ENCODE peak calls at places on chromosomes 1 and 21, in four cellular contexts. I is heart left ventricle, U is testis, Y is transverse colon. J is an unnamed sample. For H3K27me3 and H3K36me3, the result is how much of the 10 kb centered on the place peaks cover.

GRCh38 chr1:235883261-235883927 is 16.7 kb upstream of the LYST start:
- DNase-seq in Y (peak), U (peak), I (peak), J (peak)

GRCh38 chr1:1782399-1783221 is 4.3 kb upstream of the NADK start:
- DNase-seq in I (peak), Y (peak), U (peak), J (peak)

GRCh38 chr1:99424087-99424486 is 159.8 kb downstream of the PLPPR4 start:
- DNase-seq in Y (no peak), I (no peak), U (no peak), J (no peak)

GRCh38 chr1:76587213-76587612 is 280.1 kb upstream of the ST6GALNAC5 start:
- DNase-seq in Y (no peak), U (no peak), I (no peak), J (no peak)

GRCh38 chr1:227777646-227778045 is 37.8 kb upstream of the PRSS38 start:
- DNase-seq in Y (no peak), I (no peak), U (no peak), J (no peak)

GRCh38 chr1:31633117-31633516 is 11.6 kb downstream of the PEF1 start:
- DNase-seq in I (no peak), Y (peak), U (peak), J (no peak)

GRCh38 chr1:183218981-183219621 is 33.0 kb downstream of the LAMC2 start:
- DNase-seq in U (no peak), I (peak), Y (peak), J (no peak)

GRCh38 chr1:84892657-84893618 is at the start of gene LPAR3:
- DNase-seq in U (peak), Y (peak), I (peak), J (no peak)

GRCh38 chr21:25501448-25501847 is 105.8 kb downstream of the MRPL39 start:
- DNase-seq in Y (no peak), U (no peak), I (no peak), J (no peak)

GRCh38 chr1:185489406-185489805 is 172.4 kb upstream of the IVNS1ABP start:
- DNase-seq in U (no peak), I (no peak), Y (no peak), J (no peak)

GRCh38 chr1:21378705-21379494 is 61.0 kb upstream of the NBPF3 start:
- DNase-seq in Y (no peak), I (no peak), U (no peak), J (no peak)

GRCh38 chr1:228493141-228494043 is 6.2 kb downstream of the RNF187 start:
- DNase-seq in Y (no peak), I (no peak), U (no peak), J (no peak)

GRCh38 chr1:193181526-193181925 is 4.9 kb downstream of the B3GALT2 start:
- DNase-seq in U (no peak), Y (no peak), I (no peak), J (no peak)

GRCh38 chr1:228149341-228150020 is at the start of gene GJC2:
- DNase-seq in Y (peak), I (peak), U (no peak), J (peak)

GRCh38 chr1:212456166-212456528 is 23.4 kb downstream of the NENF start:
- DNase-seq in I (no peak), U (peak), Y (no peak), J (peak)

GRCh38 chr1:18324246-18324645 is 156.5 kb upstream of the KLHDC7A start:
- DNase-seq in I (no peak), U (peak), Y (no peak), J (peak)

GRCh38 chr21:28391938-28392337 is 600.7 kb downstream of the LTN1 start:
- DNase-seq in U (no peak), Y (no peak), I (no peak), J (no peak)

GRCh38 chr1:215542301-215542700 is 24.8 kb upstream of the KCTD3 start:
- DNase-seq in I (no peak), U (no peak), Y (no peak), J (no peak)

GRCh38 chr1:65527672-65528071 is 107.2 kb downstream of the LEPR start:
- DNase-seq in I (no peak), Y (no peak), U (peak), J (no peak)

GRCh38 chr1:8406946-8407345 is 89.0 kb downstream of the SLC45A1 start:
- DNase-seq in U (no peak), Y (no peak), I (no peak), J (no peak)

GRCh38 chr1:209685835-209686234 is 10.6 kb downstream of the G0S2 start:
- DNase-seq in I (no peak), Y (no peak), U (no peak), J (no peak)

GRCh38 chr1:15355968-15356621 is 53.6 kb upstream of the EFHD2 start:
- DNase-seq in I (no peak), U (peak), Y (no peak), J (no peak)

GRCh38 chr1:67700220-67700619 is 15.2 kb downstream of the GADD45A start:
- DNase-seq in U (no peak), I (no peak), Y (no peak), J (no peak)

GRCh38 chr1:12600880-12601633 is 17.0 kb downstream of the DHRS3 start:
- DNase-seq in U (no peak), I (no peak), Y (peak), J (no peak)

GRCh38 chr21:45303751-45304150 is 16.1 kb upstream of the POFUT2 start:
- DNase-seq in I (no peak), U (no peak), Y (no peak), J (no peak)

GRCh38 chr1:223711173-223711572 is 1.2 kb upstream of the CAPN2 start:
- DNase-seq in Y (peak), U (no peak), I (no peak), J (no peak)

GRCh38 chr1:235093685-235094592 is 34.7 kb downstream of the TOMM20 start:
- DNase-seq in U (peak), Y (peak), I (peak), J (peak)

GRCh38 chr1:185300152-185300551 is 16.9 kb downstream of the IVNS1ABP start:
- DNase-seq in U (no peak), Y (no peak), I (no peak), J (no peak)

GRCh38 chr1:172993640-172994039 is 57.1 kb downstream of the TNFSF18 start:
- DNase-seq in Y (no peak), U (no peak), I (no peak), J (no peak)

GRCh38 chr21:43997766-43998742 is 14.1 kb upstream of the TRAPPC10 start:
- DNase-seq in I (no peak), Y (no peak), U (no peak), J (no peak)

DNA sequence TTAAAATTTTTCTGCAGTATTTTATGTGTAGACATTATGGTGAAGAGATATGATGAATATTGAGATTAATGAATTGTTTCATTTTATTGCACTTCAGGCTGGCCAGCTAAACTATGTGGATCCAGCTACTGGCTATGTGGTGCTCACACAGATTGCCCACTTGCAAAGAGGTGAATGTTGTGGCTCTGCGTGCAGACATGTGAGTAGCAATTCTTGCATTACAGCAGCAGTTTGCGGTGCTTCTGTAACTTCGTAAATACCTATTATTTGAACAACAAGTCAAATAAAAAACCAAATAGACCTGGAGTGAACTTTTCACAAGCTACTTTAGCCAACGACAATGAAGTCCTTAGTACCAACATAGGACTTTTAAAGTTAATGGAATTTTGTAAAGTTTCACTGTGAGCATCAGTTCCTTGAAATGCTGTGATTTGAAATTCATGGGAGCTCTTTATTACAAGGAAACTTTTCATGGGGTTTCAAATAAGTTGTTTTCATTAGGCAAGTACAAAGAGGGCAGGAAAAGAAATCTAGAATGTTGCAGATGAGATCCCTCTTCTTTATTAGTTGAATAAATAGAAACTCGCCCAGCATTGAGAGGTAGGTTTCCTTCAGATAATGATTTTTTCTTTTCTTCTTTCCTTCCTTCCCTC is 3.4 kb downstream of the C1orf53 start:
- DNase-seq in Y (no peak), I (no peak), U (no peak), J (no peak)
- H3K27me3 ChIP-seq in Y (half or more), I (half or more), U (under half), J (under half)

DNA sequence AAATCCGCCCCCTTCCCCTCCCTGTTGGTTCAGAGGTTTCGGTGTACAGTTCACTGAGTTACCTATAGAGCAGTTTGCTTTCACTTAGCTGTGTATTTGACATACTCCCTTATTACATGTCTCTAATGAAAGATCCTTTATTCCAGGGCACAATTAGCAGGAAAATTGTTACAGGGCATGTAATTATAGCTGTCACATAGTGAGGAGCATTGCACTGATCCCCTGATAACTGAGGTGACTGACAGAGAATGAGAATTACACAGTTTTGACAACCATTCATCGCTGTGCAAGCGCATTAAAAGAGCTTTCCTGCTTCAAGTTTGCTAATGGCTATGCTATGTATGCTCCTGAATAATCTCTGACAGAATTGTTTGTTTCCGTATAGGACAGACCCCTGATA is 26.9 kb downstream of the DAP3 start:
- DNase-seq in I (no peak), U (no peak), Y (no peak), J (no peak)
- H3K36me3 ChIP-seq in I (under half), U (under half), Y (under half), J (under half)

GRCh38 chr1:29707796-29708195 is 471.5 kb downstream of the PTPRU start:
- DNase-seq in U (no peak), I (no peak), Y (no peak), J (no peak)

GRCh38 chr1:29708818-29709710 is 472.7 kb downstream of the PTPRU start:
- DNase-seq in Y (no peak), I (no peak), U (no peak), J (no peak)

GRCh38 chr1:29708381-29708780 is 472.1 kb downstream of the PTPRU start:
- DNase-seq in U (no peak), Y (no peak), I (no peak), J (no peak)

GRCh38 chr1:29711582-29712274 is 475.4 kb downstream of the PTPRU start:
- DNase-seq in I (no peak), U (no peak), Y (no peak), J (no peak)

GRCh38 chr1:29709711-29710169 is 473.4 kb downstream of the PTPRU start:
- DNase-seq in U (no peak), I (no peak), Y (no peak), J (no peak)
- H3K27me3 ChIP-seq in U (under half), I (under half), Y (under half), J (under half)

GRCh38 chr1:39564340-39564739 is 12.2 kb downstream of the PABPC4 start:
- DNase-seq in U (no peak), I (no peak), Y (no peak), J (no peak)

GRCh38 chr1:39562886-39563285 is 13.7 kb downstream of the PABPC4 start:
- DNase-seq in U (no peak), I (no peak), Y (no peak), J (no peak)

GRCh38 chr1:39561321-39561720 is 15.3 kb downstream of the PABPC4 start:
- DNase-seq in U (no peak), I (no peak), Y (no peak), J (no peak)

GRCh38 chr1:39564941-39565340 is 11.6 kb downstream of the PABPC4 start:
- DNase-seq in U (no peak), I (no peak), Y (no peak), J (no peak)

DNA sequence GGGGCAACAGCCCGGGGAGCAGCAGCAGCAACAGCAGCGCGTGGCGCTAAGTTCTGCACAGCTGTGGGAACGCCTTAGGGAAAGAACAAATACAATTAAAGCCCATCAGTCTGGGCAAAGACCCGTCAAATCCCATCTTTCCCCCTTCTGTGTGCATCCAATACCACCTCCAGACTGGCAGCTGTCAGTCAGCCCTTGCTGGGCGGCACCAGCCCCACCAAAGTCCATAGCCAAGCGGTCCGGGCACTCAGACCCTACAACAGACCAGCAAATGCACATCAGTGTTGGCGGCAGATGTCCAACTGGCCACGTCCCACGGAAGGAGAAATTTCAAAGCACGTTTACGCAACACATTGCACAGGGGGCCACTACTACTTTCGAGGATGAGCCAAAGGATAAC is 12.9 kb downstream of the PABPC4 start:
- DNase-seq in Y (no peak), U (no peak), I (no peak), J (no peak)
- H3K36me3 ChIP-seq in Y (half or more), U (under half), I (half or more), J (under half)

GRCh38 chr1:206035027-206035426 is 11.3 kb upstream of the CTSE start:
- DNase-seq in U (no peak), Y (peak), I (no peak), J (no peak)

GRCh38 chr1:206029484-206029883 is 5.8 kb upstream of the CTSE start:
- DNase-seq in Y (no peak), I (no peak), U (peak), J (no peak)

GRCh38 chr1:206036661-206037455 is 13.2 kb upstream of the CTSE start:
- DNase-seq in U (no peak), I (no peak), Y (no peak), J (no peak)

GRCh38 chr1:206030714-206031113 is 7.0 kb upstream of the CTSE start:
- DNase-seq in I (peak), U (peak), Y (peak), J (no peak)

DNA sequence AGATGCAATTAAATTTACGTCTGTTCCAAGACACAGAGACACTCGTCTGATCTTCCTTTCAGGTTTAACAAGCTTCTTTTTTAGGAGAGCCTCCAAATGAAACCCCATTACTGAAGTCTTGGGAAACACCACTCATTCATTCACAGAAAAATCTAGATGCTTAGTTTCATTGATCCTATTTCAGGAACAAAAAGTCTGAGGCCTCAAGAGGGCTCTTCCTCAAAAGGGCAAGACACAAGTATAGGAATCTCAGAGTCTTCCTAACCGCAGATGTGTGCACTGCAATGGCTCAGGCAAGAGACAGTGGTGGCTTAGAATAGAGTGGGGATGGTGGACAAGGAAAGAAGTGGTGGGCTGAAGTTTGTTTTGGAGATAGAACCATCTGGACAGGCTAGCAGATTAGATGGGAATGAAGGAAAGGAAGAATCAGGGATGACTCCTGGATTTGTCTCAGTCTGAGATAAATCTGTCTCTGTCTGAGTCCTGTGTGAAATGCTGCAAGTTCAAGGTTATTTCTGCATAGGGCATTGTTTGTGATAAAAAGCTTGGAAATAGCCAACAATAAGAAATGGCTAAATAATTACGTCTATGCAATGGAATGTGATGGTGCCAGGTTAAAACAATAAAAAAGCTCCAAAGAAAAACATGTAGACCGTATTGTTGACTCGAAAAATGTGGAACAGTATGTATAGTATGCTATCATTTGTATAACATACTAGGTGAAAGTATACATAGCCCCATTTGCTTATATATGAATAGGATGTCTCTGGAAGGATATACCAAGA is 8.9 kb upstream of the CTSE start:
- DNase-seq in Y (no peak), U (no peak), I (no peak), J (no peak)
- H3K27me3 ChIP-seq in Y (under half), U (under half), I (under half), J (under half)